ENCODE peak calls at places on chromosomes 12 and 14, in four cellular contexts. W is H1, N is HepG2, C is GM12878. U is an unnamed sample.

GRCh38 chr12:88960213-88960878 is 380.1 kb upstream of the KITLG start:
- DNase-seq in C (no peak), W (no peak), N (peak; percentile 59), U (no peak)

GRCh38 chr12:93387780-93388179 is 10.1 kb downstream of the NUDT4 start:
- DNase-seq in C (no peak), N (no peak), W (no peak), U (no peak)

GRCh38 chr12:89709994-89710872 is 1.6 kb upstream of the ATP2B1 start:
- DNase-seq in C (no peak), N (no peak), W (peak; percentile 83), U (peak; percentile 13)

GRCh38 chr14:32252030-32252670 is 49.1 kb upstream of the RNU6-8 start:
- DNase-seq in C (peak; percentile 36), N (peak; percentile 89), W (peak; percentile 53), U (peak; percentile 25)

GRCh38 chr14:98593361-98593761 is 678.6 kb downstream of the BCL11B start:
- DNase-seq in C (no peak), N (no peak), W (no peak), U (no peak)

GRCh38 chr12:123319273-123319672 is 45.4 kb downstream of the SBNO1 start:
- DNase-seq in N (no peak), W (no peak), C (no peak), U (no peak)

GRCh38 chr12:89208661-89209096 is 143.6 kb downstream of the DUSP6 start:
- DNase-seq in N (no peak), W (no peak), C (no peak), U (no peak)

GRCh38 chr12:87140257-87140656 is 884.1 kb upstream of the MGAT4C start:
- DNase-seq in N (no peak), W (no peak), C (no peak), U (no peak)

GRCh38 chr14:104297721-104298401 is 159.5 kb downstream of the KIF26A start:
- DNase-seq in W (no peak), N (no peak), C (no peak), U (no peak)

GRCh38 chr12:69838086-69838440 is 13.0 kb downstream of the MYRFL start:
- DNase-seq in N (no peak), C (no peak), W (no peak), U (no peak)

GRCh38 chr14:31180299-31181051 is 27.1 kb downstream of the HECTD1 start:
- DNase-seq in N (no peak), C (no peak), W (no peak), U (no peak)

GRCh38 chr12:31021809-31022492 is 51.7 kb upstream of the DDX11 start:
- DNase-seq in N (no peak), W (peak; percentile 17), C (no peak), U (no peak)

GRCh38 chr14:55746533-55746932 is 166.5 kb downstream of the KTN1 start:
- DNase-seq in W (no peak), N (peak; percentile 14), C (no peak), U (no peak)

GRCh38 chr14:92717571-92718042 is 30.8 kb downstream of the LGMN start:
- DNase-seq in W (no peak), C (no peak), N (no peak), U (no peak)

GRCh38 chr12:94643585-94643984 is 6.8 kb downstream of the TMCC3 start:
- DNase-seq in N (no peak), W (no peak), C (no peak), U (no peak)

GRCh38 chr12:123076604-123077297 is 74.1 kb downstream of the PITPNM2 start:
- DNase-seq in N (no peak), C (no peak), W (no peak), U (no peak)

GRCh38 chr14:72683787-72684186 is 210.1 kb downstream of the DPF3 start:
- DNase-seq in C (no peak), N (no peak), W (no peak), U (no peak)
- H3K4me3 ChIP-seq in C (no peak overlapping the region), N (no peak overlapping the region), W (no peak overlapping the region), U (no peak overlapping the region)

GRCh38 chr14:72975776-72976175 is 49.5 kb downstream of the DCAF4 start:
- DNase-seq in C (no peak), N (peak; percentile 4), W (no peak), U (no peak)
- TF ChIP-seq SUZ12 in C (no peak), N (no peak), W (no peak), U (no peak)

DNA sequence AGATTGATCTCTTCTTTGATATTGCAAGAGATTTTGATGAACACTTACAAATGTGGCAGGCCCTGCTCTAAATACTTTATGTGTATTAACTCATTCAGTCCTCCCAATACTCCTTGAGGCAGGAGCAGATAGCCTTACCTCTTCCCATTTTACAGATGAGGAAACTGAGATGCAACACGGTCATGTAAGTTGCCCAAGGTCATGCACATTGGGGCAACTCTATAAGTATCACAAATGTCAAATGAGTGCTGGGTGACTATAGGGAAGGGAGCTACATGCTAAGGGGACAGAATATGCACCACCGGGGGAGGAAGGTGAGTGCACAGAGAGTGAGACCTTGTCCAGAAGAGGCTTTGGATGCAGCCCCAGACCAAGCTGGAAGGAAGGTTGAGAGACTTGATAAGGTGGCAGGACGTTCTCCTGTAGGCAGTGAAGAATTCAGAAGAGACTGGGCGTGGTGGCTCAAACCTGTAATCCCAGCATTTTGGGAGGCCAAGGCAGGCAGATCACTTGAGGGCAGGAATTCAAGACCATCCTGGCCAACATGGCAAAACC is 132.3 kb upstream of the PWP1 start:
- DNase-seq in C (no peak), N (no peak), W (no peak), U (no peak)
- H3K4me3 ChIP-seq in C (no peak overlapping the region), N (no peak overlapping the region), W (no peak overlapping the region), U (no peak overlapping the region)

GRCh38 chr14:95098984-95099599 is 58.2 kb downstream of the DICER1 start:
- DNase-seq in W (no peak), N (peak; percentile 22), C (no peak), U (peak; percentile 46)
- TF ChIP-seq SUZ12 in W (no peak), N (no peak), C (no peak), U (no peak)

GRCh38 chr14:77612011-77612620 is 4.3 kb downstream of the SPTLC2 start:
- DNase-seq in W (no peak), N (no peak), C (no peak), U (no peak)
- H3K4me3 ChIP-seq in W (no peak overlapping the region), N (no peak overlapping the region), C (peak overlapping the region; percentile 5), U (no peak overlapping the region)

DNA sequence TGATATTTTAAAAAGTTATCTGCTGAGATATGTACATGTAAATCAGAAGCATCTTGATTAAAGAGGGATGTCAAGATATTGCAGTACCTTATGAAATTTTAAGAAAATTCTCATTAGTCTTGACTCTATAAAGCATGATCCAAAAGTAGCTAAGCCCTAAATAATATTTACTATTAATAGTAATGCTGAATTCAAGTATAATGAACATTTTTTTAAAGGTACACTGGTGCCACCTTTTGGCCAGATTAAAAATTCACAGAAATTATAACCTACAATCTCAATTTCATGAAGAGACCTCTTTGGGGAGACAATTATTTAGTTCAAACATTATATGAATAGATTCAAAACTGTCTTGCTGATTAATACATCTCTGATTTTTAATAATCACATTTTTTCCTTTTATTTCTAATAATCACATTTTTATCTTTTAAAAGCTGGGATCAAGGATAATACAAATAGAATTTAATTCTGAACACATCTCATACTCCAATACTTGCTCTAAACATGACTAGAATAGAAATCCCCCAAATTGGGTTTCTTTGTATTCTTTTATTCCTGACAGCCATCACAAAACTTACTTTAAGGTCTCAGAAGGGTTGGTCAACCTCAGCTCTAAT is 13.4 kb downstream of the AKAP5 start:
- DNase-seq in C (no peak), N (no peak), W (no peak), U (no peak)
- TF ChIP-seq SUZ12 in C (no peak), N (no peak), W (no peak), U (no peak)